ENCODE peak calls at places on chromosome 5, in five cellular contexts. One of them, this sample, is unnamed.

GRCh38 chr5:777756-778161 is 6.8 kb downstream of the ZDHHC11B start:
- DNase-seq in NT2/D1: no peak
- DNase-seq in EL: no peak
- DNase-seq in iris pigment epithelial cell: no peak
- DNase-seq in activated T-cell treated with anti-CD3 and anti-CD28 coated beads, Interleukin-2, amount 50 U/mL, for 72 hours: no peak
- DNase-seq in this sample: no peak

GRCh38 chr5:134370306-134370870 is 981 bp upstream of the UBE2B start:
- DNase-seq in activated T-cell treated with anti-CD3 and anti-CD28 coated beads, Interleukin-2, amount 50 U/mL, for 72 hours: peak; percentile 8
- DNase-seq in NT2/D1: no peak
- DNase-seq in EL: no peak
- DNase-seq in iris pigment epithelial cell: no peak
- DNase-seq in this sample: peak; percentile 52

GRCh38 chr5:43190755-43191603 is 1.0 kb upstream of the NIM1K start:
- DNase-seq in EL: peak; percentile 24
- DNase-seq in NT2/D1: no peak
- DNase-seq in activated T-cell treated with anti-CD3 and anti-CD28 coated beads, Interleukin-2, amount 50 U/mL, for 72 hours: no peak
- DNase-seq in iris pigment epithelial cell: peak; percentile 56
- DNase-seq in this sample: no peak

GRCh38 chr5:134958755-134959154 is 9.0 kb upstream of the CATSPER3 start:
- DNase-seq in EL: no peak
- DNase-seq in activated T-cell treated with anti-CD3 and anti-CD28 coated beads, Interleukin-2, amount 50 U/mL, for 72 hours: no peak
- DNase-seq in NT2/D1: peak; percentile 83
- DNase-seq in iris pigment epithelial cell: peak; percentile 13
- DNase-seq in this sample: no peak

GRCh38 chr5:759111-759741 is 25.3 kb downstream of the ZDHHC11B start:
- DNase-seq in EL: no peak
- DNase-seq in iris pigment epithelial cell: no peak
- DNase-seq in activated T-cell treated with anti-CD3 and anti-CD28 coated beads, Interleukin-2, amount 50 U/mL, for 72 hours: peak; percentile 33
- DNase-seq in NT2/D1: no peak
- DNase-seq in this sample: no peak

GRCh38 chr5:122354293-122354692 is 42.3 kb downstream of the SNCAIP start:
- DNase-seq in activated T-cell treated with anti-CD3 and anti-CD28 coated beads, Interleukin-2, amount 50 U/mL, for 72 hours: no peak
- DNase-seq in NT2/D1: peak; percentile 51
- DNase-seq in iris pigment epithelial cell: no peak
- DNase-seq in EL: no peak
- DNase-seq in this sample: no peak

GRCh38 chr5:150613991-150614650 is 26.3 kb upstream of the SYNPO start:
- DNase-seq in iris pigment epithelial cell: no peak
- DNase-seq in EL: no peak
- DNase-seq in NT2/D1: no peak
- DNase-seq in activated T-cell treated with anti-CD3 and anti-CD28 coated beads, Interleukin-2, amount 50 U/mL, for 72 hours: no peak
- DNase-seq in this sample: no peak

GRCh38 chr5:149543361-149544198 is 7.7 kb downstream of the CSNK1A1 start:
- DNase-seq in activated T-cell treated with anti-CD3 and anti-CD28 coated beads, Interleukin-2, amount 50 U/mL, for 72 hours: no peak
- DNase-seq in NT2/D1: no peak
- DNase-seq in EL: no peak
- DNase-seq in iris pigment epithelial cell: no peak
- DNase-seq in this sample: no peak

GRCh38 chr5:160064441-160064840 is 54.8 kb downstream of the PWWP2A start:
- DNase-seq in NT2/D1: no peak
- DNase-seq in EL: no peak
- DNase-seq in iris pigment epithelial cell: no peak
- DNase-seq in activated T-cell treated with anti-CD3 and anti-CD28 coated beads, Interleukin-2, amount 50 U/mL, for 72 hours: no peak
- DNase-seq in this sample: no peak

GRCh38 chr5:6722015-6722414 is 8.8 kb downstream of the TENT4A start:
- DNase-seq in EL: peak; percentile 23
- DNase-seq in iris pigment epithelial cell: no peak
- DNase-seq in activated T-cell treated with anti-CD3 and anti-CD28 coated beads, Interleukin-2, amount 50 U/mL, for 72 hours: no peak
- DNase-seq in NT2/D1: no peak
- DNase-seq in this sample: no peak

GRCh38 chr5:59553992-59554391 is 339.5 kb downstream of the PDE4D start:
- DNase-seq in activated T-cell treated with anti-CD3 and anti-CD28 coated beads, Interleukin-2, amount 50 U/mL, for 72 hours: no peak
- DNase-seq in EL: no peak
- DNase-seq in iris pigment epithelial cell: no peak
- DNase-seq in NT2/D1: no peak
- DNase-seq in this sample: no peak

GRCh38 chr5:26641492-26641891 is 396.9 kb downstream of the CDH9 start:
- DNase-seq in activated T-cell treated with anti-CD3 and anti-CD28 coated beads, Interleukin-2, amount 50 U/mL, for 72 hours: no peak
- DNase-seq in NT2/D1: no peak
- DNase-seq in iris pigment epithelial cell: no peak
- DNase-seq in EL: no peak
- DNase-seq in this sample: no peak

GRCh38 chr5:40485021-40485998 is 194.4 kb upstream of the PTGER4 start:
- DNase-seq in NT2/D1: no peak
- DNase-seq in activated T-cell treated with anti-CD3 and anti-CD28 coated beads, Interleukin-2, amount 50 U/mL, for 72 hours: no peak
- DNase-seq in EL: no peak
- DNase-seq in iris pigment epithelial cell: no peak
- DNase-seq in this sample: no peak

GRCh38 chr5:125453011-125453410 is 706.6 kb upstream of the ZNF608 start:
- DNase-seq in EL: no peak
- DNase-seq in iris pigment epithelial cell: no peak
- DNase-seq in activated T-cell treated with anti-CD3 and anti-CD28 coated beads, Interleukin-2, amount 50 U/mL, for 72 hours: no peak
- DNase-seq in NT2/D1: no peak
- DNase-seq in this sample: no peak

GRCh38 chr5:33272288-33272687 is 168.5 kb upstream of the TARS1 start:
- DNase-seq in activated T-cell treated with anti-CD3 and anti-CD28 coated beads, Interleukin-2, amount 50 U/mL, for 72 hours: no peak
- DNase-seq in NT2/D1: no peak
- DNase-seq in EL: peak; percentile 94
- DNase-seq in iris pigment epithelial cell: peak; percentile 94
- DNase-seq in this sample: peak; percentile 94

GRCh38 chr5:103620851-103621547 is 58.4 kb upstream of the NUDT12 start:
- DNase-seq in NT2/D1: no peak
- DNase-seq in activated T-cell treated with anti-CD3 and anti-CD28 coated beads, Interleukin-2, amount 50 U/mL, for 72 hours: no peak
- DNase-seq in iris pigment epithelial cell: peak; percentile 11
- DNase-seq in EL: no peak
- DNase-seq in this sample: no peak

GRCh38 chr5:124370601-124371000 is 375.8 kb downstream of the ZNF608 start:
- DNase-seq in EL: no peak
- DNase-seq in NT2/D1: no peak
- DNase-seq in activated T-cell treated with anti-CD3 and anti-CD28 coated beads, Interleukin-2, amount 50 U/mL, for 72 hours: no peak
- DNase-seq in iris pigment epithelial cell: no peak
- DNase-seq in this sample: no peak

GRCh38 chr5:95261369-95262175 is 23.3 kb downstream of the MCTP1 start:
- DNase-seq in iris pigment epithelial cell: peak; percentile 57
- DNase-seq in activated T-cell treated with anti-CD3 and anti-CD28 coated beads, Interleukin-2, amount 50 U/mL, for 72 hours: peak; percentile 8
- DNase-seq in NT2/D1: no peak
- DNase-seq in EL: peak; percentile 22
- DNase-seq in this sample: no peak

GRCh38 chr5:135990518-135991240 is 35.9 kb upstream of the LECT2 start:
- DNase-seq in iris pigment epithelial cell: no peak
- DNase-seq in EL: no peak
- DNase-seq in activated T-cell treated with anti-CD3 and anti-CD28 coated beads, Interleukin-2, amount 50 U/mL, for 72 hours: no peak
- DNase-seq in NT2/D1: no peak
- DNase-seq in this sample: no peak

GRCh38 chr5:109304323-109304722 is 105.5 kb downstream of the PJA2 start:
- DNase-seq in NT2/D1: no peak
- DNase-seq in iris pigment epithelial cell: no peak
- DNase-seq in activated T-cell treated with anti-CD3 and anti-CD28 coated beads, Interleukin-2, amount 50 U/mL, for 72 hours: no peak
- DNase-seq in EL: no peak
- DNase-seq in this sample: no peak

GRCh38 chr5:115267617-115268016 is 4.9 kb upstream of the PGGT1B start:
- DNase-seq in NT2/D1: no peak
- DNase-seq in EL: peak; percentile 74
- DNase-seq in activated T-cell treated with anti-CD3 and anti-CD28 coated beads, Interleukin-2, amount 50 U/mL, for 72 hours: no peak
- DNase-seq in iris pigment epithelial cell: peak; percentile 63
- DNase-seq in this sample: peak; percentile 51

GRCh38 chr5:15594922-15595568 is 95.1 kb downstream of the FBXL7 start:
- DNase-seq in NT2/D1: no peak
- DNase-seq in EL: no peak
- DNase-seq in iris pigment epithelial cell: no peak
- DNase-seq in activated T-cell treated with anti-CD3 and anti-CD28 coated beads, Interleukin-2, amount 50 U/mL, for 72 hours: no peak
- DNase-seq in this sample: no peak

GRCh38 chr5:91018185-91018584 is 364.9 kb downstream of the ARRDC3 start:
- DNase-seq in NT2/D1: no peak
- DNase-seq in activated T-cell treated with anti-CD3 and anti-CD28 coated beads, Interleukin-2, amount 50 U/mL, for 72 hours: no peak
- DNase-seq in iris pigment epithelial cell: peak; percentile 49
- DNase-seq in EL: no peak
- DNase-seq in this sample: no peak

GRCh38 chr5:142685418-142686209 is at the start of gene FGF1:
- DNase-seq in activated T-cell treated with anti-CD3 and anti-CD28 coated beads, Interleukin-2, amount 50 U/mL, for 72 hours: no peak
- DNase-seq in NT2/D1: no peak
- DNase-seq in EL: no peak
- DNase-seq in iris pigment epithelial cell: no peak
- DNase-seq in this sample: no peak

GRCh38 chr5:109170629-109171350 is 239.0 kb downstream of the PJA2 start:
- DNase-seq in activated T-cell treated with anti-CD3 and anti-CD28 coated beads, Interleukin-2, amount 50 U/mL, for 72 hours: no peak
- DNase-seq in iris pigment epithelial cell: no peak
- DNase-seq in NT2/D1: no peak
- DNase-seq in EL: no peak
- DNase-seq in this sample: no peak

GRCh38 chr5:37871023-37871815 is 31.4 kb upstream of the GDNF start:
- DNase-seq in NT2/D1: no peak
- DNase-seq in iris pigment epithelial cell: no peak
- DNase-seq in activated T-cell treated with anti-CD3 and anti-CD28 coated beads, Interleukin-2, amount 50 U/mL, for 72 hours: no peak
- DNase-seq in EL: peak; percentile 86
- DNase-seq in this sample: peak; percentile 46

GRCh38 chr5:142826741-142827492 is 56.7 kb downstream of the ARHGAP26 start:
- DNase-seq in EL: peak; percentile 85
- DNase-seq in activated T-cell treated with anti-CD3 and anti-CD28 coated beads, Interleukin-2, amount 50 U/mL, for 72 hours: peak; percentile 62
- DNase-seq in iris pigment epithelial cell: peak; percentile 81
- DNase-seq in NT2/D1: no peak
- DNase-seq in this sample: peak; percentile 80

GRCh38 chr5:172617817-172618216 is 23.2 kb upstream of the NEURL1B start:
- DNase-seq in NT2/D1: no peak
- DNase-seq in EL: no peak
- DNase-seq in iris pigment epithelial cell: no peak
- DNase-seq in activated T-cell treated with anti-CD3 and anti-CD28 coated beads, Interleukin-2, amount 50 U/mL, for 72 hours: no peak
- DNase-seq in this sample: no peak

GRCh38 chr5:150001660-150002493 is 1.3 kb downstream of the HMGXB3 start:
- DNase-seq in EL: peak; percentile 80
- DNase-seq in activated T-cell treated with anti-CD3 and anti-CD28 coated beads, Interleukin-2, amount 50 U/mL, for 72 hours: peak; percentile 71
- DNase-seq in iris pigment epithelial cell: peak; percentile 82
- DNase-seq in NT2/D1: no peak
- DNase-seq in this sample: peak; percentile 26